ENCODE peak calls at places on chromosomes 12 and 14, in ten cellular contexts. K, W, G, O, I, R, U, X, C and E are unnamed samples.

GRCh38 chr12:109111775-109112491 is 4.5 kb upstream of the ACACB start:
- DNase-seq in R (peak), I (peak), W (no peak), C (no peak), K (peak), G (no peak), O (peak), U (peak), X (peak), E (peak)

GRCh38 chr12:116278667-116279066 is 1.2 kb upstream of the MED13L start:
- DNase-seq in W (no peak), U (no peak), K (no peak), X (no peak), R (no peak), O (no peak), I (no peak), C (no peak), G (no peak), E (no peak)

GRCh38 chr12:96047621-96048211 is 12.3 kb upstream of the LTA4H start:
- DNase-seq in K (peak), X (peak), O (peak), U (no peak), I (peak), C (no peak), G (no peak), W (no peak), R (peak), E (peak)

GRCh38 chr12:120286768-120287490 is 4.8 kb downstream of the RNU4-2 start:
- DNase-seq in I (no peak), G (no peak), C (no peak), K (no peak), W (no peak), X (no peak), O (no peak), R (no peak), U (no peak), E (no peak)

GRCh38 chr14:73173092-73173735 is 36.9 kb downstream of the PSEN1 start:
- DNase-seq in C (no peak), R (peak), U (peak), O (no peak), X (peak), K (no peak), W (peak), G (peak), I (peak), E (peak)

GRCh38 chr14:68282479-68283377 is 463.1 kb downstream of the RAD51B start:
- DNase-seq in U (peak), R (no peak), X (no peak), I (no peak), W (no peak), C (no peak), G (no peak), K (no peak), O (no peak), E (no peak)

GRCh38 chr14:53964249-53964648 is 7.6 kb upstream of the BMP4 start:
- DNase-seq in W (no peak), U (no peak), O (no peak), I (no peak), X (no peak), G (no peak), R (no peak), K (no peak), C (no peak), E (no peak)

GRCh38 chr14:69571879-69572633 is 2.6 kb downstream of the CCDC177 start:
- DNase-seq in U (peak), K (no peak), I (no peak), G (peak), C (no peak), O (no peak), W (no peak), R (peak), X (peak), E (no peak)

GRCh38 chr14:91252901-91253794 is 8.6 kb upstream of the GPR68 start:
- DNase-seq in R (peak), C (no peak), X (no peak), K (peak), G (no peak), I (no peak), U (peak), O (peak), W (no peak), E (no peak)

GRCh38 chr14:72560331-72560730 is 333.6 kb downstream of the DPF3 start:
- DNase-seq in G (no peak), I (no peak), U (no peak), W (no peak), X (no peak), C (no peak), K (no peak), R (no peak), O (peak), E (no peak)

GRCh38 chr12:46794593-46795190 is 31.1 kb downstream of the SLC38A4 start:
- DNase-seq in U (no peak), O (no peak), R (no peak), K (no peak), I (no peak), C (no peak), W (no peak), X (no peak), G (no peak), E (no peak)

GRCh38 chr12:52202361-52203078 is 10.7 kb upstream of the KRT80 start:
- DNase-seq in I (no peak), W (no peak), U (no peak), O (peak), R (peak), G (no peak), K (peak), C (no peak), X (no peak), E (no peak)

GRCh38 chr12:106309671-106310313 is 7.3 kb downstream of the TCP11L2 start:
- DNase-seq in W (no peak), K (no peak), R (no peak), U (no peak), I (no peak), C (no peak), O (peak), G (no peak), X (peak), E (no peak)

GRCh38 chr12:67141405-67142018 is 127.6 kb upstream of the CAND1 start:
- DNase-seq in C (no peak), O (no peak), X (no peak), K (no peak), W (no peak), U (no peak), R (no peak), I (no peak), G (no peak), E (no peak)

GRCh38 chr12:63792333-63792732 is 12.6 kb downstream of the RXYLT1 start:
- DNase-seq in G (no peak), I (peak), K (no peak), X (no peak), O (no peak), C (no peak), U (no peak), W (no peak), R (peak), E (no peak)